ENCODE peak calls at places on chromosomes 6 and 20, in eight cellular contexts. V is naive thymus-derived CD8-positive, alpha-beta T cell; O is GM04503; E is iris pigment epithelial cell; T is left ventricle myocardium superior; K is HT-29; F is stimulated activated CD8-positive, alpha-beta memory T cell treated with anti-CD3 and anti-CD28 coated beads, Interleukin-12 subunit alpha, Interleukin-12 subunit beta, amount 100 ng/mL, for 1 hour; B is foreskin keratinocyte. P is an unnamed sample.

GRCh38 chr20:44714701-44715494 is at the start of gene CCN5:
- DNase-seq in V (no peak), O (no peak), E (peak), T (peak), K (peak), F (no peak), B (peak), P (no peak)

GRCh38 chr20:46099491-46100287 is 9.9 kb upstream of the NCOA5 start:
- DNase-seq in V (no peak), O (no peak), E (no peak), T (peak), K (no peak), F (no peak), B (no peak), P (no peak)

GRCh38 chr20:62382306-62383198 is 4.4 kb upstream of the RPS21 start:
- DNase-seq in V (peak), O (no peak), E (peak), T (peak), K (peak), F (peak), B (no peak), P (no peak)

GRCh38 chr6:84768442-84769174 is 4.2 kb upstream of the TBX18 start:
- DNase-seq in V (no peak), O (no peak), E (no peak), T (peak), K (no peak), F (no peak), B (no peak), P (no peak)

GRCh38 chr6:169404828-169405227 is 151.2 kb upstream of the THBS2 start:
- DNase-seq in V (no peak), O (no peak), E (no peak), T (no peak), K (no peak), F (no peak), B (no peak), P (no peak)

GRCh38 chr20:41862023-41862422 is 243.8 kb upstream of the CHD6 start:
- DNase-seq in V (no peak), O (no peak), E (no peak), T (no peak), K (no peak), F (no peak), B (no peak), P (no peak)

GRCh38 chr6:41678511-41679084 is 40.3 kb downstream of the MDFI start:
- DNase-seq in V (no peak), O (no peak), E (no peak), T (no peak), K (no peak), F (no peak), B (no peak), P (no peak)

GRCh38 chr6:23106951-23107350 is 537.6 kb downstream of the HDGFL1 start:
- DNase-seq in V (no peak), O (peak), E (peak), T (no peak), K (no peak), F (no peak), B (peak), P (peak)

GRCh38 chr20:59258103-59258705 is 42.2 kb upstream of the EDN3 start:
- DNase-seq in V (no peak), O (no peak), E (no peak), T (no peak), K (no peak), F (no peak), B (no peak), P (no peak)

GRCh38 chr20:61845276-61845675 is 220.4 kb downstream of the TAF4 start:
- DNase-seq in V (no peak), O (no peak), E (no peak), T (no peak), K (no peak), F (no peak), B (no peak), P (no peak)

GRCh38 chr6:88360203-88360797 is 194.2 kb upstream of the CNR1 start:
- DNase-seq in V (no peak), O (peak), E (peak), T (no peak), K (no peak), F (no peak), B (peak), P (no peak)

GRCh38 chr6:158707120-158707519 is 57.3 kb downstream of the SYTL3 start:
- DNase-seq in V (no peak), O (no peak), E (peak), T (peak), K (peak), F (no peak), B (peak), P (no peak)

GRCh38 chr6:147467891-147468290 is 40.6 kb upstream of the SAMD5 start:
- DNase-seq in V (no peak), O (no peak), E (peak), T (no peak), K (no peak), F (no peak), B (no peak), P (no peak)

GRCh38 chr6:83962592-83962991 is 71.0 kb upstream of the MRAP2 start:
- DNase-seq in V (no peak), O (no peak), E (no peak), T (no peak), K (no peak), F (no peak), B (no peak), P (no peak)

GRCh38 chr6:165183496-165184140 is 125.8 kb downstream of the C6orf118 start:
- DNase-seq in V (no peak), O (no peak), E (no peak), T (no peak), K (no peak), F (no peak), B (no peak), P (no peak)

GRCh38 chr6:70124882-70125535 is 177.9 kb downstream of the COL9A1 start:
- DNase-seq in V (no peak), O (peak), E (no peak), T (no peak), K (no peak), F (no peak), B (peak), P (peak)

GRCh38 chr6:169398342-169399105 is 144.9 kb upstream of the THBS2 start:
- DNase-seq in V (no peak), O (peak), E (no peak), T (no peak), K (no peak), F (no peak), B (no peak), P (no peak)

GRCh38 chr6:36851149-36851614 is 11.9 kb upstream of the CPNE5 start:
- DNase-seq in V (no peak), O (peak), E (peak), T (no peak), K (peak), F (no peak), B (peak), P (no peak)

GRCh38 chr20:13105864-13106457 is 97.2 kb downstream of the SPTLC3 start:
- DNase-seq in V (no peak), O (no peak), E (peak), T (no peak), K (peak), F (no peak), B (no peak), P (no peak)

GRCh38 chr20:59063358-59064213 is 21.0 kb upstream of the PRELID3B start:
- DNase-seq in V (no peak), O (no peak), E (peak), T (peak), K (peak), F (no peak), B (peak), P (no peak)